ENCODE peak calls at places on chromosomes 5 and 9, in nine cellular contexts. D, C, U, G, E, T, N, K and A are unnamed samples.

GRCh38 chr9:35481347-35481975 is 8.4 kb upstream of the RUSC2 start:
- DNase-seq in D (peak; percentile 90), C (no peak), U (peak; percentile 50), G (peak; percentile 40), E (no peak), T (peak; percentile 54), N (no peak), K (no peak), A (no peak)

GRCh38 chr5:82307431-82307830 is 29.3 kb upstream of the RPS23 start:
- DNase-seq in D (no peak), C (peak; percentile 45), U (no peak), G (peak; percentile 66), E (no peak), T (no peak), N (no peak), K (no peak), A (no peak)

GRCh38 chr9:135215571-135216161 is 128.2 kb downstream of the OLFM1 start:
- DNase-seq in D (peak; percentile 54), C (no peak), U (no peak), G (peak; percentile 84), E (no peak), T (no peak), N (no peak), K (peak; percentile 24), A (no peak)

GRCh38 chr9:130983283-130983670 is 25.7 kb upstream of the LAMC3 start:
- DNase-seq in D (peak; percentile 21), C (no peak), U (no peak), G (no peak), E (no peak), T (no peak), N (no peak), K (no peak), A (no peak)

GRCh38 chr5:178131446-178131996 is 707 bp downstream of the RMND5B start:
- DNase-seq in D (peak; percentile 74), C (no peak), U (no peak), G (no peak), E (no peak), T (no peak), N (no peak), K (no peak), A (no peak)

GRCh38 chr5:76690027-76690679 is 25.8 kb upstream of the F2R start:
- DNase-seq in D (no peak), C (no peak), U (no peak), G (no peak), E (no peak), T (no peak), N (no peak), K (no peak), A (no peak)

GRCh38 chr5:39219433-39219832 is at the start of gene FYB1:
- DNase-seq in D (peak; percentile 56), C (peak; percentile 3), U (peak; percentile 54), G (no peak), E (no peak), T (no peak), N (no peak), K (no peak), A (no peak)

GRCh38 chr9:124741149-124741548 is 30.0 kb downstream of the NR6A1 start:
- DNase-seq in D (no peak), C (no peak), U (no peak), G (no peak), E (no peak), T (no peak), N (no peak), K (no peak), A (no peak)

GRCh38 chr5:147234825-147235635 is at the start of gene STK32A:
- DNase-seq in D (peak; percentile 83), C (no peak), U (no peak), G (peak; percentile 87), E (no peak), T (no peak), N (no peak), K (peak; percentile 68), A (no peak)

GRCh38 chr9:95266649-95267048 is 50.9 kb downstream of the FANCC start:
- DNase-seq in D (no peak), C (no peak), U (no peak), G (no peak), E (no peak), T (no peak), N (no peak), K (no peak), A (no peak)

GRCh38 chr5:96582343-96582742 is 79.8 kb upstream of the CAST start:
- DNase-seq in D (no peak), C (no peak), U (no peak), G (peak; percentile 46), E (no peak), T (no peak), N (no peak), K (no peak), A (peak; percentile 36)

GRCh38 chr5:81121273-81121672 is 111.8 kb upstream of the CKMT2 start:
- DNase-seq in D (no peak), C (no peak), U (no peak), G (no peak), E (no peak), T (no peak), N (no peak), K (no peak), A (no peak)

GRCh38 chr5:90170231-90170630 is 239.3 kb downstream of the CETN3 start:
- DNase-seq in D (no peak), C (no peak), U (no peak), G (no peak), E (no peak), T (no peak), N (no peak), K (no peak), A (no peak)

GRCh38 chr5:179258922-179259730 is 86.1 kb downstream of the ADAMTS2 start:
- DNase-seq in D (peak; percentile 85), C (peak; percentile 78), U (no peak), G (no peak), E (no peak), T (no peak), N (peak; percentile 44), K (no peak), A (peak; percentile 32)

GRCh38 chr9:97860451-97861147 is 7.6 kb downstream of the FOXE1 start:
- DNase-seq in D (no peak), C (no peak), U (no peak), G (peak; percentile 78), E (no peak), T (no peak), N (no peak), K (no peak), A (no peak)

GRCh38 chr9:34072868-34073590 is 24.3 kb upstream of the UBAP2 start:
- DNase-seq in D (peak; percentile 83), C (peak; percentile 61), U (no peak), G (peak; percentile 59), E (no peak), T (peak; percentile 94), N (no peak), K (peak; percentile 33), A (no peak)

GRCh38 chr9:36282275-36282674 is 24.0 kb upstream of the GNE start:
- DNase-seq in D (no peak), C (no peak), U (no peak), G (no peak), E (no peak), T (peak; percentile 7), N (no peak), K (no peak), A (no peak)

GRCh38 chr5:150161242-150162141 is 5.1 kb upstream of the CDX1 start:
- DNase-seq in D (peak; percentile 98), C (no peak), U (peak; percentile 50), G (peak; percentile 74), E (peak; percentile 60), T (peak; percentile 69), N (peak; percentile 89), K (peak; percentile 98), A (peak; percentile 69)

GRCh38 chr9:108743901-108744371 is 111.8 kb downstream of the ACTL7B start:
- DNase-seq in D (no peak), C (peak; percentile 44), U (no peak), G (peak; percentile 93), E (no peak), T (peak; percentile 91), N (no peak), K (no peak), A (no peak)

GRCh38 chr5:367358-368130 is 46.0 kb downstream of the AHRR start:
- DNase-seq in D (peak; percentile 86), C (no peak), U (no peak), G (no peak), E (no peak), T (no peak), N (no peak), K (no peak), A (no peak)

GRCh38 chr5:150734579-150735384 is 24.0 kb downstream of the DCTN4 start:
- DNase-seq in D (no peak), C (no peak), U (peak; percentile 79), G (no peak), E (no peak), T (no peak), N (no peak), K (peak; percentile 41), A (no peak)

GRCh38 chr5:9233035-9233434 is 312.8 kb downstream of the SEMA5A start:
- DNase-seq in D (no peak), C (no peak), U (no peak), G (no peak), E (no peak), T (no peak), N (no peak), K (no peak), A (no peak)

GRCh38 chr9:79542735-79543504 is 28.8 kb upstream of the TLE4 start:
- DNase-seq in D (no peak), C (no peak), U (no peak), G (no peak), E (no peak), T (no peak), N (no peak), K (no peak), A (no peak)

GRCh38 chr9:134716067-134716466 is 74.5 kb downstream of the COL5A1 start:
- DNase-seq in D (no peak), C (no peak), U (no peak), G (no peak), E (no peak), T (no peak), N (no peak), K (no peak), A (no peak)

GRCh38 chr5:108681079-108681921 is 66.4 kb upstream of the FER start:
- DNase-seq in D (peak; percentile 89), C (peak; percentile 34), U (peak; percentile 56), G (peak; percentile 69), E (no peak), T (peak; percentile 50), N (no peak), K (no peak), A (no peak)

GRCh38 chr5:72562717-72563116 is 55.5 kb upstream of the ZNF366 start:
- DNase-seq in D (no peak), C (no peak), U (no peak), G (no peak), E (no peak), T (no peak), N (no peak), K (no peak), A (no peak)